ENCODE peak calls at places on chromosomes 4 and X, in six cellular contexts. F, N, U, X, K and V are unnamed samples.

GRCh38 chr4:52651993-52652672 is 7.0 kb downstream of the USP46 start:
- DNase-seq in F (no peak), K (no peak), X (no peak), N (no peak), U (no peak), V (no peak)

GRCh38 chrX:125004799-125005198 is 314.9 kb upstream of the TEX13C start:
- DNase-seq in F (no peak), X (no peak), K (no peak), U (no peak), N (no peak), V (no peak)

GRCh38 chrX:67353651-67354370 is 190.0 kb upstream of the AR start:
- DNase-seq in X (no peak), K (no peak), N (no peak), F (no peak), U (no peak), V (no peak)

GRCh38 chr4:20639346-20639745 is 60.9 kb upstream of the PACRGL start:
- DNase-seq in F (no peak), X (no peak), U (no peak), K (peak), N (no peak), V (no peak)

GRCh38 chrX:63525491-63525890 is 174.4 kb upstream of the SPIN4 start:
- DNase-seq in F (no peak), N (no peak), X (no peak), U (no peak), K (no peak), V (no peak)

GRCh38 chr4:68391451-68391850 is 41.6 kb upstream of the YTHDC1 start:
- DNase-seq in X (peak), K (no peak), U (no peak), F (no peak), N (no peak), V (no peak)

GRCh38 chrX:69424161-69424560 is 80.0 kb upstream of the NALF2 start:
- DNase-seq in N (no peak), K (no peak), F (no peak), X (peak), U (no peak), V (peak)

GRCh38 chrX:139429913-139430312 is 100.6 kb upstream of the F9 start:
- DNase-seq in F (no peak), K (no peak), U (no peak), N (no peak), X (peak), V (peak)

GRCh38 chr4:41656572-41657301 is 91.8 kb downstream of the PHOX2B start:
- DNase-seq in F (no peak), N (no peak), U (no peak), X (no peak), K (no peak), V (no peak)

GRCh38 chr4:53193111-53193510 is 172.8 kb downstream of the SCFD2 start:
- DNase-seq in F (no peak), X (peak), K (no peak), N (no peak), U (no peak), V (no peak)

GRCh38 chr4:7462509-7462971 is 27.8 kb upstream of the PSAPL1 start:
- DNase-seq in F (no peak), K (peak), U (no peak), N (no peak), X (peak), V (peak)

GRCh38 chrX:115940888-115941332 is 229.6 kb upstream of the AGTR2 start:
- DNase-seq in U (no peak), K (no peak), F (peak), X (peak), N (no peak), V (peak)

GRCh38 chrX:40607381-40607780 is 15.8 kb upstream of the MPC1L start:
- DNase-seq in K (no peak), N (no peak), X (no peak), U (no peak), F (no peak), V (peak)

GRCh38 chr4:20832821-20833220 is 132.6 kb downstream of the PACRGL start:
- DNase-seq in F (peak), U (no peak), K (no peak), N (no peak), X (no peak), V (no peak)

GRCh38 chr4:77579406-77580076 is 26.1 kb upstream of the CXCL13 start:
- DNase-seq in U (no peak), N (no peak), X (no peak), F (peak), K (peak), V (no peak)

GRCh38 chr4:95524184-95524583 is 24.6 kb downstream of the UNC5C start:
- DNase-seq in U (no peak), K (no peak), X (peak), F (no peak), N (no peak), V (no peak)

GRCh38 chr4:78533854-78534253 is 17.7 kb upstream of the ANXA3 start:
- DNase-seq in U (no peak), K (no peak), X (no peak), N (no peak), F (no peak), V (no peak)

GRCh38 chrX:119941336-119941735 is 2.2 kb downstream of the NKAP start:
- DNase-seq in X (no peak), F (no peak), N (no peak), K (no peak), U (no peak), V (no peak)

GRCh38 chr4:110046588-110047049 is 133.9 kb downstream of the EGF start:
- DNase-seq in K (no peak), F (no peak), U (no peak), N (no peak), X (peak), V (no peak)

GRCh38 chr4:103076777-103077347 is 301 bp upstream of the SLC9B2 start:
- DNase-seq in X (peak), K (no peak), F (no peak), N (no peak), U (no peak), V (no peak)

GRCh38 chrX:109793191-109793590 is 60.1 kb upstream of the ACSL4 start:
- DNase-seq in U (no peak), N (no peak), F (no peak), K (no peak), X (no peak), V (no peak)

GRCh38 chr4:2251073-2251794 is 9.3 kb upstream of the HAUS3 start:
- DNase-seq in X (no peak), F (no peak), K (no peak), U (peak), N (peak), V (no peak)

GRCh38 chr4:1414831-1415680 is 8.8 kb upstream of the NKX1-1 start:
- DNase-seq in K (no peak), X (peak), U (peak), N (no peak), F (no peak), V (no peak)